ENCODE peak calls at places on chromosomes 13 and 19, in ten cellular contexts. V, Y, X, A, Z, J, P, W, H and L are unnamed samples.

GRCh38 chr19:42038675-42039074 is 31.3 kb downstream of the GRIK5 start:
- DNase-seq in V (no peak), Y (no peak), X (no peak), A (no peak), Z (no peak), J (no peak), P (peak), W (no peak), H (no peak), L (no peak)

GRCh38 chr19:13483215-13483614 is 23.1 kb downstream of the CACNA1A start:
- DNase-seq in V (no peak), Y (no peak), X (no peak), A (no peak), Z (no peak), J (no peak), P (no peak), W (no peak), H (no peak), L (no peak)

GRCh38 chr13:20401958-20402856 is 123.5 kb downstream of the CRYL1 start:
- DNase-seq in V (no peak), Y (no peak), X (no peak), A (peak), Z (peak), J (no peak), P (no peak), W (no peak), H (peak), L (no peak)

GRCh38 chr19:3367572-3368440 is 1.4 kb downstream of the NFIC start:
- DNase-seq in V (no peak), Y (no peak), X (no peak), A (no peak), Z (no peak), J (peak), P (no peak), W (no peak), H (peak), L (no peak)

GRCh38 chr13:100497394-100497793 is 91.2 kb downstream of the GGACT start:
- DNase-seq in V (peak), Y (no peak), X (no peak), A (no peak), Z (peak), J (no peak), P (no peak), W (no peak), H (no peak), L (no peak)

GRCh38 chr13:56351041-56351440 is 789.7 kb upstream of the PRR20A start:
- DNase-seq in V (no peak), Y (no peak), X (no peak), A (peak), Z (no peak), J (no peak), P (no peak), W (no peak), H (no peak), L (no peak)

GRCh38 chr19:40803857-40804782 is 5.1 kb downstream of the EGLN2 start:
- DNase-seq in V (no peak), Y (peak), X (peak), A (no peak), Z (no peak), J (peak), P (peak), W (no peak), H (no peak), L (no peak)

GRCh38 chr13:46668302-46668720 is 115.3 kb downstream of the LRCH1 start:
- DNase-seq in V (peak), Y (no peak), X (no peak), A (no peak), Z (peak), J (peak), P (peak), W (no peak), H (peak), L (peak)

GRCh38 chr19:16702123-16702522 is 17.5 kb upstream of the NWD1 start:
- DNase-seq in V (peak), Y (no peak), X (no peak), A (no peak), Z (peak), J (no peak), P (peak), W (no peak), H (peak), L (no peak)

GRCh38 chr19:38478273-38478971 is 44.9 kb downstream of the RYR1 start:
- DNase-seq in V (peak), Y (no peak), X (no peak), A (no peak), Z (peak), J (no peak), P (no peak), W (no peak), H (no peak), L (no peak)

GRCh38 chr13:91647361-91647970 is 249.0 kb downstream of the GPC5 start:
- DNase-seq in V (no peak), Y (no peak), X (peak), A (no peak), Z (no peak), J (peak), P (no peak), W (no peak), H (no peak), L (no peak)

GRCh38 chr13:53788286-53788685 is 759.7 kb downstream of the OLFM4 start:
- DNase-seq in V (no peak), Y (no peak), X (no peak), A (no peak), Z (no peak), J (no peak), P (no peak), W (no peak), H (no peak), L (no peak)

GRCh38 chr19:17475541-17476115 is 5.3 kb downstream of the SLC27A1 start:
- DNase-seq in V (peak), Y (no peak), X (no peak), A (no peak), Z (peak), J (no peak), P (peak), W (no peak), H (peak), L (peak)